ENCODE peak calls at places on chromosome 13, in five cellular contexts. A is activated CD4-positive, alpha-beta T cell treated with anti-CD3 and anti-CD28 coated beads for 36 hours; J is DMS153; U is fibroblast of pulmonary artery; S is effector CD4-positive, alpha-beta T cell. M is an unnamed sample.

GRCh38 chr13:65656740-65657329 is 1573.3 kb downstream of the PCDH9 start:
- DNase-seq in A (no peak), J (peak), U (peak), S (no peak), M (peak)

GRCh38 chr13:52738719-52739467 is 727 bp downstream of the CNMD start:
- DNase-seq in A (peak), J (no peak), U (no peak), S (no peak), M (no peak)

GRCh38 chr13:110129539-110130186 is 177.3 kb downstream of the COL4A1 start:
- DNase-seq in A (no peak), J (no peak), U (no peak), S (no peak), M (no peak)

GRCh38 chr13:39452412-39452811 is 150.6 kb downstream of the LHFPL6 start:
- DNase-seq in A (no peak), J (no peak), U (peak), S (no peak), M (no peak)

GRCh38 chr13:19634129-19634740 is 776 bp downstream of the MPHOSPH8 start:
- DNase-seq in A (no peak), J (no peak), U (peak), S (no peak), M (peak)

GRCh38 chr13:47932953-47933687 is 68.0 kb downstream of the SUCLA2 start:
- DNase-seq in A (no peak), J (peak), U (no peak), S (no peak), M (no peak)

GRCh38 chr13:39501711-39502324 is 101.2 kb downstream of the LHFPL6 start:
- DNase-seq in A (no peak), J (no peak), U (no peak), S (no peak), M (no peak)

GRCh38 chr13:40910324-40911050 is 108.6 kb downstream of the ELF1 start:
- DNase-seq in A (peak), J (no peak), U (peak), S (no peak), M (no peak)

GRCh38 chr13:41008349-41008980 is 10.7 kb downstream of the ELF1 start:
- DNase-seq in A (no peak), J (no peak), U (peak), S (no peak), M (peak)

GRCh38 chr13:25421602-25422001 is 49.8 kb downstream of the ATP8A2 start:
- DNase-seq in A (no peak), J (no peak), U (no peak), S (no peak), M (no peak)

GRCh38 chr13:45623516-45624090 is 8.1 kb upstream of the ERICH6B start:
- DNase-seq in A (peak), J (no peak), U (peak), S (no peak), M (peak)

GRCh38 chr13:44801990-44802389 is 187.3 kb downstream of the NUFIP1 start:
- DNase-seq in A (no peak), J (no peak), U (peak), S (no peak), M (peak)

GRCh38 chr13:28653111-28653510 is 5.8 kb upstream of the POMP start:
- DNase-seq in A (no peak), J (no peak), U (no peak), S (no peak), M (no peak)

GRCh38 chr13:82627183-82627582 is 1255.1 kb downstream of the SLITRK1 start:
- DNase-seq in A (no peak), J (peak), U (peak), S (no peak), M (peak)

GRCh38 chr13:44230736-44231135 is 142.9 kb upstream of the SERP2 start:
- DNase-seq in A (no peak), J (no peak), U (peak), S (no peak), M (no peak)

GRCh38 chr13:83221813-83222241 is 660.4 kb downstream of the SLITRK1 start:
- DNase-seq in A (no peak), J (no peak), U (peak), S (no peak), M (peak)

GRCh38 chr13:112451512-112452379 is 75.6 kb downstream of the SPACA7 start:
- DNase-seq in A (no peak), J (no peak), U (no peak), S (no peak), M (no peak)

GRCh38 chr13:33015791-33016323 is 366 bp upstream of the KL start:
- DNase-seq in A (peak), J (no peak), U (no peak), S (no peak), M (no peak)

GRCh38 chr13:62085337-62085736 is 669.7 kb upstream of the PCDH20 start:
- DNase-seq in A (no peak), J (no peak), U (no peak), S (no peak), M (no peak)

GRCh38 chr13:39415403-39415802 is 187.6 kb downstream of the LHFPL6 start:
- DNase-seq in A (peak), J (no peak), U (peak), S (no peak), M (peak)

GRCh38 chr13:48864100-48864499 is 111.6 kb upstream of the FNDC3A start:
- DNase-seq in A (no peak), J (no peak), U (no peak), S (no peak), M (no peak)

GRCh38 chr13:114222461-114222968 is 12.2 kb upstream of the CDC16 start:
- DNase-seq in A (no peak), J (no peak), U (peak), S (no peak), M (peak)

GRCh38 chr13:91358384-91358776 is 10.9 kb downstream of the MIR17HG start:
- DNase-seq in A (no peak), J (no peak), U (no peak), S (no peak), M (no peak)

GRCh38 chr13:54241719-54242118 is 1213.1 kb downstream of the OLFM4 start:
- DNase-seq in A (no peak), J (peak), U (no peak), S (no peak), M (no peak)

GRCh38 chr13:110347535-110348308 is 40.6 kb downstream of the COL4A2 start:
- DNase-seq in A (no peak), J (no peak), U (peak), S (no peak), M (peak)

GRCh38 chr13:37503287-37503686 is 95.3 kb downstream of the POSTN start:
- DNase-seq in A (no peak), J (no peak), U (no peak), S (no peak), M (no peak)

GRCh38 chr13:111178417-111178816 is 63.3 kb downstream of the ARHGEF7 start:
- DNase-seq in A (no peak), J (no peak), U (no peak), S (no peak), M (no peak)

GRCh38 chr13:114106991-114107685 is 25.3 kb downstream of the RASA3 start:
- DNase-seq in A (peak), J (no peak), U (no peak), S (no peak), M (no peak)

GRCh38 chr13:26878465-26878864 is 117.9 kb upstream of the GPR12 start:
- DNase-seq in A (no peak), J (no peak), U (no peak), S (no peak), M (no peak)

GRCh38 chr13:73090116-73090811 is 31.5 kb downstream of the KLF5 start:
- DNase-seq in A (peak), J (peak), U (peak), S (no peak), M (peak)

GRCh38 chr13:49646688-49647087 is 18.4 kb downstream of the ARL11 start:
- DNase-seq in A (no peak), J (no peak), U (no peak), S (no peak), M (no peak)

GRCh38 chr13:99996177-99996705 is 14.7 kb downstream of the ZIC2 start:
- DNase-seq in A (no peak), J (peak), U (peak), S (no peak), M (peak)

GRCh38 chr13:31697290-31697689 is 42.0 kb upstream of the RXFP2 start:
- DNase-seq in A (no peak), J (no peak), U (no peak), S (no peak), M (no peak)

GRCh38 chr13:49782784-49783183 is 9.7 kb downstream of the KPNA3 start:
- DNase-seq in A (no peak), J (no peak), U (no peak), S (no peak), M (no peak)

M was measured in fibroblast of lung.